ENCODE peak calls at places on chromosomes 12 and 14, in five cellular contexts. F, T, Z, O and Y are unnamed samples.

GRCh38 chr12:34296143-34297041 is 274.1 kb downstream of the ALG10 start:
- DNase-seq in F (peak), T (peak), Z (peak), O (no peak), Y (no peak)

GRCh38 chr12:114269153-114269552 is 136.8 kb downstream of the TBX5 start:
- DNase-seq in F (no peak), T (no peak), Z (no peak), O (no peak), Y (no peak)

GRCh38 chr14:75240781-75241180 is 37.8 kb upstream of the FOS start:
- DNase-seq in F (no peak), T (no peak), Z (no peak), O (no peak), Y (no peak)

GRCh38 chr14:55581011-55581806 is 1.2 kb downstream of the KTN1 start:
- DNase-seq in F (peak), T (no peak), Z (peak), O (peak), Y (no peak)

GRCh38 chr14:35808076-35808657 is 928 bp downstream of the RALGAPA1 start:
- DNase-seq in F (peak), T (no peak), Z (no peak), O (peak), Y (no peak)

GRCh38 chr14:68862954-68863594 is 70.2 kb upstream of the ZFP36L1 start:
- DNase-seq in F (peak), T (no peak), Z (peak), O (peak), Y (peak)

GRCh38 chr12:124379938-124380754 is 85.3 kb downstream of the RFLNA start:
- DNase-seq in F (no peak), T (no peak), Z (peak), O (peak), Y (no peak)

GRCh38 chr14:99758915-99759545 is 34.2 kb upstream of the EML1 start:
- DNase-seq in F (no peak), T (peak), Z (no peak), O (no peak), Y (no peak)

GRCh38 chr14:77980475-77981321 is 180.8 kb downstream of the ADCK1 start:
- DNase-seq in F (peak), T (peak), Z (no peak), O (no peak), Y (no peak)

GRCh38 chr12:97306121-97306520 is 156.5 kb upstream of the RMST start:
- DNase-seq in F (no peak), T (no peak), Z (no peak), O (no peak), Y (no peak)

GRCh38 chr12:67040861-67041137 is 228.4 kb upstream of the CAND1 start:
- DNase-seq in F (no peak), T (no peak), Z (no peak), O (no peak), Y (no peak)

GRCh38 chr14:30223385-30223785 is 295.7 kb upstream of the PRKD1 start:
- DNase-seq in F (no peak), T (peak), Z (peak), O (peak), Y (peak)

GRCh38 chr12:95970905-95971304 is 25.2 kb downstream of the HAL start:
- DNase-seq in F (no peak), T (no peak), Z (no peak), O (peak), Y (peak)

GRCh38 chr14:76812422-76813383 is at the start of gene ANGEL1:
- DNase-seq in F (peak), T (peak), Z (peak), O (peak), Y (peak)
- TF ChIP-seq CTCF in F (no peak), T (no peak), Z (no peak), O (no peak), Y (no peak)

DNA sequence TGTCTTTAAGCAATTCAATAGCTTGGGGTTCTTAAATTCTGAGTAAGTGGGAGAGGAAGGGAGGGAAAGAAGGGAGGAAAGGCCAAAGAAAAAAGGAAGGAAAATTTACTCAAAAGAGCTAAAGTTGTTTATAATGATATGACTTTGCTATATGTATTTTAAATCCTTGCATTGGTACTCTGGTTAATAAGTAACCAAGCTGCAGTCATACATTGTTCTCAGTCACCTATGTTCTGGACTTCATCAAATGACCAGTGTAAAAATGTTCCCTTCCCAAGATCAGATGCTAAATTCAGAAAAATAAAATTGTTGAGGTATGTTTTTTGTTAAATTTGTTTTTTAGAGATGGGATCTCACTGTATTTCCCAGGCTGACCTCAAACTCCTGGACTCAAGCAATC is 259.9 kb upstream of the CPNE8 start:
- DNase-seq in F (no peak), T (no peak), Z (no peak), O (no peak), Y (no peak)
- H3K4me3 ChIP-seq in F (no peak), T (no peak), Z (no peak), O (no peak), Y (no peak)

GRCh38 chr12:132685400-132685799 is 1.7 kb downstream of the POLE start:
- DNase-seq in F (no peak), T (no peak), Z (no peak), O (no peak), Y (no peak)

GRCh38 chr12:132689227-132689626 is 1.8 kb downstream of the PXMP2 start:
- DNase-seq in F (peak), T (no peak), Z (no peak), O (no peak), Y (no peak)

GRCh38 chr12:132686831-132687210 is 321 bp downstream of the POLE start:
- DNase-seq in F (no peak), T (no peak), Z (no peak), O (no peak), Y (no peak)

GRCh38 chr12:132690112-132690511 is 2.7 kb downstream of the PXMP2 start:
- DNase-seq in F (no peak), T (no peak), Z (no peak), O (no peak), Y (no peak)

DNA sequence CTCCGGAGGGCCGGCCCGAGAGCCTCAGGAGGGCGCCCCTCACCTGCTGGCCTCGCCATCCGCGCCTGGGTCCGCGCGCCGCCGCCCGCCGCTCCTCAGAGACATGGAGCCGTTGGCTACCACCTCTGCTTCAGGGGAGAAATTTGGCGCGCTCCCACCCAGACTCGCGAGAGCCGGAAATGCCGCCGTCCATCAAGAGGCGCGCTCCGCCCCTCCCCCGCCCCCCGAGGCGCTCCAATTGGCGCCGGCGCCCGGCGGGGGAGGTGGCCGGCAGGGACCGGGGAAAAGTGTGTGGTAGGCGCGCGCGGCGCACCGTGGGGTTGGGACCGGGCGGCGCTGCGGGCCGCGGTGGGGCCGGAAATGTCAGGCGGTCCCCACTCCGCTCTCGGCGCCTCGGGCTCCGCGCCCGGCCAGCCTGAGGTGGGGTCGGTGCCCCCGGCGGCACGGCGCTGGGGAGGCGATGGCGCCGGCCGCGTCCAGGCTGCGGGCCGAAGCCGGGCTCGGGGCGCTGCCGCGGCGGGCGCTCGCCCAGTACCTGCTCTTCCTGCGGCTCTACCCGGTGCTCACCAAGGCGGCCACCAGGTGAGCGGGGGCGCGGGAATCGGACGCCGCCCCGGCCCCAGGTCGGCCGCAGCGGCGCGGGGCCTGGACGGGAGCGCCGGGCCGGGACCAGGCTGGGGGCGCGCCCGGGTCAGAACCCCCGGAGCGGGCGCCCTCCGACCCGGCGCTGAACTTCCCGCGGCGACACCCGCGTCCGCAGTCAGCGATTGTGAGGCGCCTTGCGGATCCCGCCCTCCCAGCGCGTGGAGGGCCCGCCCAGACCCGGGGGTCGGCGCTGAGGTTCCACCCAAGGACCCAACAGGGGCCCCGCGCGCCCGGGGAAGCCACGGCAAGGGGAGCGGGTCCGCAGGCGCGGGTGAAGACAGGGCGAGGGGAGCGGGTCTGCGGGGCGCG is at the start of the genes POLE and PXMP2:
- DNase-seq in F (peak), T (peak), Z (peak), O (peak), Y (peak)
- TF ChIP-seq CTCF in F (no peak), T (peak), Z (no peak), O (no peak), Y (no peak)

DNA sequence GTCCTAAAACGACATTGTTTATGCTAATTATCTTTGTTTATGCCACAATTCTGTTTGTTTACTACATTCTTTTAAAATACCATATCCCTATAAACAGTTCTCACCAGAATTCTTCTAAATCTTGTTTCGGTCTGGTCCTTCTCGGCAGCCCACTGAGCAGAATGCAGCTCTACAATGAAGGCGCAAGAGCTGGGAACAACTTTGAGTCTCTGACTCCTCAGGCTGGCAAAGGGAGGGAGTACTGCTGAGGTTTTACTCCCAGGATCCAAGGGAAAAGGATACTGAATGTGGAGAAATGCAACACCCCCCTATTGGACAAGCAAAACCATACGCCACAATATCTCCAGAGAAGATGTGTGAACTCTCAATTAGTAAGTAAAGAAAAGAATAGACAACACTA is 5.4 kb downstream of the SOX5 start:
- DNase-seq in F (no peak), T (no peak), Z (no peak), O (no peak), Y (no peak)
- H3K4me3 ChIP-seq in F (no peak), T (no peak), Z (no peak), O (no peak), Y (no peak)

DNA sequence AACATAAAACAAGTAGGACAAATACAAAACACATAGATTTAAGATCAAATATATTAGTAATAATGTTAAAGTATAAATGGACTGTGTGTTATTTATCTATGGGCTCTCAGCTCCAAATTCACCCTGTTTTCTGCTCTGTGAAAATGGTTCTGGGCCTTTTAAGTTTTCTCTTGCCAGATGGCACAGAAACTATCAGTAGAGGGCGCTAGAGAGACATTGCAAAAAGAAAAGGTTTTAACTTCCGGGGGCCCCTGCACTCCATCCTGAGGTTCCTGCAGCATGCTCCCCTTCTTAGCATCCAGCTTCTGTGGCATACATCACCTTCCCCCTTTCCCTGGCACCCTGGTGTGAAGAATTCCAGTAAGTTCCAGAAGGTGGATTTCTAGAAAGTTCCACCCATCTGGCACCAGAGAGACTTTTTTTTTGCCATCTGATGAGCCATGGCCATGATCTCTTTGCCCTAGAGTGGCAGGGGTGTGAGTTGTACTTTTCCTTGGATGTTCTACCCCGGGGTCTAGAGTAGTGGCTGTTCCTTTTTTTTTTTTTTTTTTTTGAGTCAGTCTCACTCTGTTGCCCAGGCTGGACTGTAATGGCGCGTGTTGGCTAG is 29.3 kb downstream of the ZCRB1 start:
- DNase-seq in F (no peak), T (no peak), Z (no peak), O (peak), Y (no peak)
- TF ChIP-seq CTCF in F (no peak), T (peak), Z (no peak), O (peak), Y (peak)

DNA sequence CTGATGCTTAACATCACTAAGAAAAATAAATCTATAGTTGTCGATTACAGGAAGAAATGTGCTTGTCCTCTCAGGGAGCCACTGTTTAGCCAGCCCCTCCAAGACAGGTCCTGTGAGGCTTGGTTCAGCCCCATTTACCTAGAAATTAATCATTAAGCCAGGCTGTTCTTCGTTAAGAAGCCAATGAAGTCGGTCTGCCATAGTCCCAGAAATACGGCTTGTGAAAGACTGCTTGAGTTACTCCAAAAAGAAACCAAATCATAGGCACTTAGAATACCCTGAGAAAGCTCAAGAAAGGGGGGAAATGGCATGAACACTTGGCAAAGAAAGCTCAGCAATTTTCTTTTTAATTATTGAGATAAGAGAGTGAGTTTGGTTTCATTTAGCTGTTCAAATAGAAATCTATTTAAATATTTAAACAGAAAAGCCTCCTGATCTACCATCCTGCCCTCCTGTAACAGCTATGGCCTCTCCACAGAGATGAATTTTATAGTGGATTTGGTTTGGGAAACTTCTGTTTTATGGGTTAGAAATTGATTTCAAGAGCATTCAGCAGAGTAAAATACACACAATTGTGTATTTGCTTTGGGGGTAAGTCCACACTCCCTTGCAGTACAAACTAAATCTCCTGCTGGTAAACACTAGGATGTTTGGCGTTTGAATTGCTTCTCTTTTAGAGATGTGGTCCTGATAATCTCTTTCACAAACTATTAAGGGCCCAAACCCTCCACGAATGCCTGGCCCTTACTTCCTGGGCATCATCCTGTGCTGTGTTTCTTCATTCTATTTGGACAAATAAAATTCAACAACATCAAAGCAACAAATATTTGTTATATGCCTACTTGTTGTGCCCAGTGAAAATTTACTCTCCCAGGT is 234.4 kb downstream of the SEC23A start:
- DNase-seq in F (no peak), T (no peak), Z (no peak), O (no peak), Y (no peak)
- H3K4me3 ChIP-seq in F (no peak), T (no peak), Z (no peak), O (no peak), Y (no peak)

GRCh38 chr14:53183071-53183470 is 29.9 kb upstream of the DDHD1 start:
- DNase-seq in F (no peak), T (no peak), Z (no peak), O (no peak), Y (no peak)

GRCh38 chr14:53186532-53186931 is 33.4 kb upstream of the DDHD1 start:
- DNase-seq in F (no peak), T (no peak), Z (no peak), O (no peak), Y (no peak)

GRCh38 chr14:53183611-53184010 is 30.5 kb upstream of the DDHD1 start:
- DNase-seq in F (no peak), T (no peak), Z (no peak), O (peak), Y (no peak)

GRCh38 chr14:53174918-53175317 is 21.8 kb upstream of the DDHD1 start:
- DNase-seq in F (no peak), T (no peak), Z (no peak), O (no peak), Y (no peak)

DNA sequence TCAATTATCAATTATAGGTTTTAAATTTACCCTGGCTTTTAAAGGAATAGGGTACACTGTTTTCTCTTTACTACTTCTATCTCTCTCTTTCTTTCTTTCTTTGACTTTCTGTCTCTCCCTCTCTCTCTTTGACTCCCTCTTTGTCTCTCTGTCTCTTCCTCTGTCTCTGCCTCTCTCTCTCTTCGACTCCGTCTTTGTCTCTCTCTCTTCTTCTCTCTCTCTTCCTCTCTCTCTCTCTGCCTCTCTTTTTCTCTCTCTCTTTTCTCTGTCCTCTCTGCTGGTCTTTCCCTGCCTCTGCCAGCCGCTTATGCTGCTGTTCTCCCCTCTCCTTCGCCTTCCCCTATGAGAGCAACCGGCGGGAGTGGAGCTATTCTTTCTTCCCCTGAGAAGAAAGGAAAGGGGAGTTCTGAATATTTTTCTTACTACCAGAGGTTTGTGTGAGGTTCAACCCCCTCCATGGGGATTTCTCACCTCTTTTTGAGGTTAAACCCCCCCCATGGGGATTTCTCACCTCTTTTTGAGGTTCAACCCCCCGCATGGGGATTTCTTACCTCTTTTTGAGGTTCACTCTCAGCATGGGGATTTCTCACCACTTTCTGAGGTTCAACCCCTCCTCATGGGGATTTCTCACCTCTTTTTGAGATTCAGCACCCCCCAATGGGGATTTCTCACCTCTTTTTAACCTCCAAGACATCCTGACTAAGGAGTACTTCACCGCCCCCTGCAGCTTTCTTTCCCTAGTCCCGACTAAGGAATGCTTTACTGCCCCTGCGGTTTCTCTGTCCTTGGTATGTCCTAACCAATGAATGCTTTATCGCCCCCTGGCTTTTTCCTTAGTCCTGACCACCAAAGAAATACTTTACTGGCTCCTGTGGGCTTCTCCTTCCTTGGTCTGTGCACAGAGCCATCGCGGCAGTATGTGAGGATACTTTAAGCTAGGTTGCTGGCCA is 27.4 kb upstream of the DDHD1 start:
- DNase-seq in F (no peak), T (no peak), Z (no peak), O (peak), Y (peak)
- TF ChIP-seq CTCF in F (no peak), T (no peak), Z (peak), O (peak), Y (peak)

GRCh38 chr14:70645892-70646291 is 4.2 kb downstream of the TTC9 start:
- DNase-seq in F (no peak), T (no peak), Z (no peak), O (no peak), Y (no peak)
- H3K4me3 ChIP-seq in F (no peak), T (no peak), Z (no peak), O (no peak), Y (no peak)

GRCh38 chr12:48441122-48441521 is 31.2 kb upstream of the ANP32D start:
- DNase-seq in F (no peak), T (no peak), Z (no peak), O (no peak), Y (peak)

GRCh38 chr12:48446372-48446771 is 26.0 kb upstream of the ANP32D start:
- DNase-seq in F (no peak), T (no peak), Z (no peak), O (peak), Y (peak)

GRCh38 chr12:48447755-48448154 is 24.6 kb upstream of the ANP32D start:
- DNase-seq in F (no peak), T (no peak), Z (no peak), O (no peak), Y (no peak)

GRCh38 chr12:48445538-48445937 is 26.8 kb upstream of the ANP32D start:
- DNase-seq in F (no peak), T (no peak), Z (no peak), O (no peak), Y (no peak)

DNA sequence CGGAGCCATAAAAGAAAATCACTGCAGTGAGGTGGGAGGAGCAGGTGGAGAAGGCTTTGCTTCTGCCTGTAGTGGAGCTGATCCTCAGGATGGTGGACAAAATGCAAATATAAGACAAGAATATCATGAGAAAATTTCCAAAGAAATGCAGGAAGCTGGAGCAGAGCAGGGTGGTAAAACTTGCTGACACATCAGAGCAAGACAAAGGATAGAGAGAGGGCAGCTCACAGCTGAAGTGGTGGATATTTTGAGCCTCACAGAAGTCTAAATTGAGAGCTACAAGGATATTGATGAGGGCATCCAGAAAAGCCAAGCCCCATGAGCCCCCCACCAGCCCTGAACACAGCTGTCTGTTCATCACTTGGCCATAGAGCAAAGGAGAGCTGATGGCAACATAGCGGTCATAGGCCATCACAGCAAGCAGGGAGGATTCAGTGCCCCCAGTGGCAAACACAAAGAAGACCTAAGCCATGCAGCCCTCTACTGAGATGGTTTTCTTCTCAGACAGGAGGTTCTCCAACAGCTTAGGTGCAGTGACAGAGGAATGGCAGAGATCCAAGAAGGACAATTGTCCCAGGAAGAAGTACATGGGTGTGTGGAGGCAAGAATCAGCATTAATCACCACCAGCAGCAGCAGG is 30.0 kb upstream of the ANP32D start:
- DNase-seq in F (no peak), T (no peak), Z (no peak), O (no peak), Y (no peak)
- TF ChIP-seq CTCF in F (no peak), T (no peak), Z (no peak), O (no peak), Y (no peak)